ENCODE peak calls at places on chromosomes 6 and 20, in six cellular contexts. A, G, B, S, W and R are unnamed samples.

GRCh38 chr20:37439223-37439933 is 81.7 kb upstream of the NNAT start:
- DNase-seq in A (no peak), G (no peak), B (no peak), S (no peak), W (no peak), R (no peak)

GRCh38 chr6:151325075-151326050 is 66.0 kb downstream of the ZBTB2 start:
- DNase-seq in A (peak), G (no peak), B (peak), S (peak), W (peak), R (peak)

GRCh38 chr6:160972111-160972510 is 19.5 kb upstream of the MAP3K4 start:
- DNase-seq in A (peak), G (no peak), B (no peak), S (no peak), W (peak), R (peak)

GRCh38 chr20:58503668-58504067 is 11.5 kb downstream of the APCDD1L start:
- DNase-seq in A (no peak), G (no peak), B (no peak), S (no peak), W (no peak), R (no peak)

GRCh38 chr6:107634147-107635057 is 144.5 kb downstream of the SOBP start:
- DNase-seq in A (no peak), G (peak), B (no peak), S (no peak), W (no peak), R (no peak)

GRCh38 chr6:153872946-153873345 is 166.1 kb upstream of the OPRM1 start:
- DNase-seq in A (no peak), G (no peak), B (no peak), S (no peak), W (no peak), R (peak)

GRCh38 chr6:86775893-86776292 is 161.4 kb upstream of the HTR1E start:
- DNase-seq in A (no peak), G (no peak), B (no peak), S (no peak), W (no peak), R (no peak)

GRCh38 chr20:38418509-38419204 is 16.5 kb downstream of the SNHG17 start:
- DNase-seq in A (peak), G (no peak), B (no peak), S (no peak), W (no peak), R (peak)

GRCh38 chr20:61757678-61758555 is 307.8 kb downstream of the TAF4 start:
- DNase-seq in A (peak), G (no peak), B (no peak), S (no peak), W (peak), R (peak)